ENCODE peak calls at places on chromosomes 12 and 14, in eight cellular contexts. One of them, this sample, is unnamed.

GRCh38 chr14:96965885-96966595 is 168.9 kb downstream of the VRK1 start:
- DNase-seq in psoas muscle: no peak
- DNase-seq in gastrocnemius medialis: no peak
- DNase-seq in hepatocyte: no peak
- DNase-seq in heart right ventricle: no peak
- DNase-seq in MM.1S: no peak
- DNase-seq in esophagus squamous epithelium: no peak
- DNase-seq in PC-3: no peak
- DNase-seq in this sample: peak

GRCh38 chr12:98110516-98110915 is 404.9 kb upstream of the TMPO start:
- DNase-seq in psoas muscle: no peak
- DNase-seq in gastrocnemius medialis: no peak
- DNase-seq in hepatocyte: no peak
- DNase-seq in heart right ventricle: no peak
- DNase-seq in MM.1S: no peak
- DNase-seq in esophagus squamous epithelium: no peak
- DNase-seq in PC-3: no peak
- DNase-seq in this sample: no peak

GRCh38 chr12:101407054-101407437 is 526 bp downstream of the ARL1 start:
- DNase-seq in psoas muscle: no peak
- DNase-seq in gastrocnemius medialis: peak
- DNase-seq in hepatocyte: peak
- DNase-seq in heart right ventricle: no peak
- DNase-seq in MM.1S: no peak
- DNase-seq in esophagus squamous epithelium: no peak
- DNase-seq in PC-3: peak
- DNase-seq in this sample: peak

GRCh38 chr14:60736494-60736893 is 1.9 kb downstream of the MNAT1 start:
- DNase-seq in psoas muscle: no peak
- DNase-seq in gastrocnemius medialis: no peak
- DNase-seq in hepatocyte: peak
- DNase-seq in heart right ventricle: no peak
- DNase-seq in MM.1S: no peak
- DNase-seq in esophagus squamous epithelium: no peak
- DNase-seq in PC-3: peak
- DNase-seq in this sample: peak

GRCh38 chr14:100748944-100749343 is 22.3 kb downstream of the DLK1 start:
- DNase-seq in psoas muscle: no peak
- DNase-seq in gastrocnemius medialis: no peak
- DNase-seq in hepatocyte: no peak
- DNase-seq in heart right ventricle: no peak
- DNase-seq in MM.1S: no peak
- DNase-seq in esophagus squamous epithelium: no peak
- DNase-seq in PC-3: no peak
- DNase-seq in this sample: no peak

GRCh38 chr14:27587103-27587502 is 989.3 kb upstream of the NOVA1 start:
- DNase-seq in psoas muscle: no peak
- DNase-seq in gastrocnemius medialis: no peak
- DNase-seq in hepatocyte: no peak
- DNase-seq in heart right ventricle: no peak
- DNase-seq in MM.1S: no peak
- DNase-seq in esophagus squamous epithelium: no peak
- DNase-seq in PC-3: no peak
- DNase-seq in this sample: no peak

GRCh38 chr12:73678335-73678734 is 859.3 kb upstream of the ATXN7L3B start:
- DNase-seq in psoas muscle: no peak
- DNase-seq in gastrocnemius medialis: no peak
- DNase-seq in hepatocyte: no peak
- DNase-seq in heart right ventricle: no peak
- DNase-seq in MM.1S: no peak
- DNase-seq in esophagus squamous epithelium: no peak
- DNase-seq in PC-3: peak
- DNase-seq in this sample: no peak

GRCh38 chr12:26088999-26089398 is 35.8 kb downstream of the BHLHE41 start:
- DNase-seq in psoas muscle: no peak
- DNase-seq in gastrocnemius medialis: no peak
- DNase-seq in hepatocyte: peak
- DNase-seq in heart right ventricle: no peak
- DNase-seq in MM.1S: peak
- DNase-seq in esophagus squamous epithelium: no peak
- DNase-seq in PC-3: peak
- DNase-seq in this sample: no peak

GRCh38 chr14:68367444-68368014 is 425.3 kb downstream of the ZFP36L1 start:
- DNase-seq in psoas muscle: no peak
- DNase-seq in gastrocnemius medialis: no peak
- DNase-seq in hepatocyte: no peak
- DNase-seq in heart right ventricle: no peak
- DNase-seq in MM.1S: no peak
- DNase-seq in esophagus squamous epithelium: no peak
- DNase-seq in PC-3: no peak
- DNase-seq in this sample: no peak

GRCh38 chr12:24045816-24046257 is 96.4 kb upstream of the SOX5 start:
- DNase-seq in psoas muscle: no peak
- DNase-seq in gastrocnemius medialis: no peak
- DNase-seq in hepatocyte: peak
- DNase-seq in heart right ventricle: peak
- DNase-seq in MM.1S: peak
- DNase-seq in esophagus squamous epithelium: no peak
- DNase-seq in PC-3: no peak
- DNase-seq in this sample: no peak

GRCh38 chr12:131855521-131856142 is 27.4 kb downstream of the MMP17 start:
- DNase-seq in psoas muscle: no peak
- DNase-seq in gastrocnemius medialis: no peak
- DNase-seq in hepatocyte: no peak
- DNase-seq in heart right ventricle: no peak
- DNase-seq in MM.1S: no peak
- DNase-seq in esophagus squamous epithelium: no peak
- DNase-seq in PC-3: peak
- DNase-seq in this sample: no peak

GRCh38 chr14:69493038-69493437 is 8.5 kb downstream of the PLEKHD1 start:
- DNase-seq in psoas muscle: no peak
- DNase-seq in gastrocnemius medialis: no peak
- DNase-seq in hepatocyte: no peak
- DNase-seq in heart right ventricle: no peak
- DNase-seq in MM.1S: no peak
- DNase-seq in esophagus squamous epithelium: no peak
- DNase-seq in PC-3: no peak
- DNase-seq in this sample: no peak

GRCh38 chr14:87643005-87643404 is 350.0 kb downstream of the GALC start:
- DNase-seq in psoas muscle: no peak
- DNase-seq in gastrocnemius medialis: no peak
- DNase-seq in hepatocyte: peak
- DNase-seq in heart right ventricle: no peak
- DNase-seq in MM.1S: no peak
- DNase-seq in esophagus squamous epithelium: no peak
- DNase-seq in PC-3: no peak
- DNase-seq in this sample: peak

GRCh38 chr12:104358353-104359003 is 54.9 kb downstream of the EID3 start:
- DNase-seq in psoas muscle: peak
- DNase-seq in gastrocnemius medialis: peak
- DNase-seq in hepatocyte: peak
- DNase-seq in heart right ventricle: peak
- DNase-seq in MM.1S: peak
- DNase-seq in esophagus squamous epithelium: no peak
- DNase-seq in PC-3: peak
- DNase-seq in this sample: peak

GRCh38 chr14:79856357-79856756 is 354.9 kb downstream of the DIO2 start:
- DNase-seq in psoas muscle: no peak
- DNase-seq in gastrocnemius medialis: no peak
- DNase-seq in hepatocyte: no peak
- DNase-seq in heart right ventricle: no peak
- DNase-seq in MM.1S: no peak
- DNase-seq in esophagus squamous epithelium: no peak
- DNase-seq in PC-3: no peak
- DNase-seq in this sample: peak

GRCh38 chr14:60721331-60722162 is 2.6 kb downstream of the SIX4 start:
- DNase-seq in psoas muscle: peak
- DNase-seq in gastrocnemius medialis: peak
- DNase-seq in hepatocyte: peak
- DNase-seq in heart right ventricle: peak
- DNase-seq in MM.1S: no peak
- DNase-seq in esophagus squamous epithelium: no peak
- DNase-seq in PC-3: peak
- DNase-seq in this sample: peak

GRCh38 chr14:49549881-49550280 is 36.3 kb downstream of the RPS29 start:
- DNase-seq in psoas muscle: no peak
- DNase-seq in gastrocnemius medialis: no peak
- DNase-seq in hepatocyte: peak
- DNase-seq in heart right ventricle: no peak
- DNase-seq in MM.1S: no peak
- DNase-seq in esophagus squamous epithelium: no peak
- DNase-seq in PC-3: peak
- DNase-seq in this sample: no peak

DNA sequence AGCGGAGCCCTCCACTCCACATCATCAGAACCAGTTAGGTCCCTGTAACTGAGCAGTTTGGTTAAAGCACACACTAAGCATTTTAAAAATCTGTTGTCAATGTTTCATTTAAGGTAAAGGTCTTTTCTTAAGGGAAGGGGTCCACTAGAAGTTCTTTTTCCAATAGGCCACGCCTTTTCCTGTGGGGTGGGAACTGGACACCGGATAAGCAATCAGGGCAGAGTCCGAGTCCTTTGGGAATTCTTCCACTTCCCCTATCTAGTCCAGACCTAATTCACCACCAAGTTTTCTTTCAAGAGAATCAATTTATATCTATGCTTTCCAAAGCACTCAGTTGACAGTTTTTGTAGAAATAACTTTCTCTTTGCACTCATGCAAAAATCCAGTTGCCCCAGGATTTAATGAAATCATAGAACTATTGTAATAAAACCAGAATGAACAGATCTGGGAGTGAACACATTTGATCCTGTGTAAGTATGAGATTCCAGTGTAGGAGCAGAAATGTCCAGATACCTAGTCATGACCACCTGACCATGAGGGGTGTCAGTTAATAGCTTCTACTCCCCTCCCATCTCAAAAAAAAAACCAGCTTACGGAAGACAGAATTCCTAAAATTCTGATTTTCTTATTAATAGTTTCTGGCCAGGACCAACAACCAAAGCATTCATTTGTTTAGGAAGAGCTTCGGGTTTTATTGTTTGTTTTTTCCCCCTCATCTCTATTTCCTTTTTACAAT is 11.7 kb downstream of the VPS37B start:
- DNase-seq in psoas muscle: no peak
- DNase-seq in gastrocnemius medialis: no peak
- DNase-seq in hepatocyte: no peak
- DNase-seq in heart right ventricle: no peak
- DNase-seq in MM.1S: no peak
- DNase-seq in esophagus squamous epithelium: no peak
- DNase-seq in PC-3: no peak
- DNase-seq in this sample: no peak
- H3K4me3 ChIP-seq in psoas muscle: no peak
- H3K4me3 ChIP-seq in gastrocnemius medialis: no peak
- H3K4me3 ChIP-seq in hepatocyte: no peak
- H3K4me3 ChIP-seq in heart right ventricle: no peak
- H3K4me3 ChIP-seq in MM.1S: no peak
- H3K4me3 ChIP-seq in esophagus squamous epithelium: no peak
- H3K4me3 ChIP-seq in PC-3: no peak
- H3K4me3 ChIP-seq in this sample: no peak

DNA sequence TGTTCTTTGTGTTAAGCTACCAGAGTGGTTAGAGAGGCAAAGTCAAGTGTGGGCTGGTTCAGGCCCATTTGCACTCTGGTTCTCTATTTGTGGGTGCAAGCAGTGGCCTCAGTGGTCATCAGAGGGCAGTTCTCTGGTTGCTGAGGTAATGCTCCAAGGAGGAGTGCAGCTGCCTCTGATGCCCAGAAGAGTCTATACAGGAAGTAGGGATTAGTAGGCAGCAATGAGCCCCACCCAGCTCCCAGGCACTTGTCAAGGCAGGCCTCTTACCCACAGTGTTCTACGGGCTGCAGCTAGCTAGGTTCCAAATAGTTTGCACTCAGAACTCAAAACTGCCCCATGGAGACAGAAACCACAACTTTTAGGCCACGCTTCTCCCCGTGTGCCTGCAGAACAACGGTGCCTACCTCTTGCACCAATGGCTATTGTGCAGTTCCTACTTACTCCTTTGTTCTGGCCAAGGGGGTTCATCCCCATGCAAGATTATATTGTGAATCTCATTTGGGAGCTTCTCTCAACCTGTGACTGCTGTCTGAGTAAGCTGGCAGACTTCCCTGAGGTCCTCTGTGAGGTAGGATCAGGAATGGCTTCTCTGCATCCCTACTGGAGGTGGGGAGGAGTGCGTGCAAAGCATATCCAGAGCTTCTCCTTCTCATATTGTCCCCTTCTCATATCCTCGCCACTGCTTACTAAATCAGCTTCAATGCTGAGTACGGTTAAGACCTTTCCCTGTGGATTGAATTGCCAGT is 410.3 kb upstream of the LMO3 start:
- DNase-seq in psoas muscle: no peak
- DNase-seq in gastrocnemius medialis: no peak
- DNase-seq in hepatocyte: no peak
- DNase-seq in heart right ventricle: no peak
- DNase-seq in MM.1S: no peak
- DNase-seq in esophagus squamous epithelium: no peak
- DNase-seq in PC-3: peak
- DNase-seq in this sample: no peak
- TF ChIP-seq CTCF in psoas muscle: no peak
- TF ChIP-seq CTCF in gastrocnemius medialis: no peak
- TF ChIP-seq CTCF in hepatocyte: no peak
- TF ChIP-seq CTCF in heart right ventricle: no peak
- TF ChIP-seq CTCF in MM.1S: no peak
- TF ChIP-seq CTCF in esophagus squamous epithelium: no peak
- TF ChIP-seq CTCF in PC-3: no peak
- TF ChIP-seq CTCF in this sample: no peak

GRCh38 chr14:39177168-39177545 is 2.1 kb downstream of the PNN start:
- DNase-seq in psoas muscle: no peak
- DNase-seq in gastrocnemius medialis: no peak
- DNase-seq in hepatocyte: no peak
- DNase-seq in heart right ventricle: no peak
- DNase-seq in MM.1S: no peak
- DNase-seq in esophagus squamous epithelium: no peak
- DNase-seq in PC-3: no peak
- DNase-seq in this sample: no peak
- H3K4me3 ChIP-seq in psoas muscle: peak
- H3K4me3 ChIP-seq in gastrocnemius medialis: no peak
- H3K4me3 ChIP-seq in hepatocyte: no peak
- H3K4me3 ChIP-seq in heart right ventricle: no peak
- H3K4me3 ChIP-seq in MM.1S: no peak
- H3K4me3 ChIP-seq in esophagus squamous epithelium: no peak
- H3K4me3 ChIP-seq in PC-3: peak
- H3K4me3 ChIP-seq in this sample: no peak

DNA sequence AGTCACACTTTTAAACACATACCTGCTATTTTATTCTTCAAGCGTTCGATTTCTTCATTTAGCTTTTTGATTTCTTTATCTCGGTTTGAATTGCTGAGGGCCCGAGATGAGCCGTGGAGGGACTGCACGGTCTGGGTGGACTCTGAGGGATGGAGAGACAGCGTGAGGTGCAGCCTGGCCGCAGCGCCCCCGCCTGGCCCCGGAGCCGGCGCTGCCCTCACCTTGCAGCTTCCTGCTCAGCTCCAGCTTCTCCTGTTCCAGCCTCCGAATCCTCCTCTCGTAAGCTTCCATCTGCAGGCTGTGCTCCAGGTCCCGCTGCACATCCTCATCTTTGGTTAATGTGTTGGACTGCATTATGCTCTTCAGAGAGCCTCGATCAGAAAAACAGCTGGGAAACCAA is 53.2 kb downstream of the AMN start:
- DNase-seq in psoas muscle: no peak
- DNase-seq in gastrocnemius medialis: no peak
- DNase-seq in hepatocyte: no peak
- DNase-seq in heart right ventricle: no peak
- DNase-seq in MM.1S: no peak
- DNase-seq in esophagus squamous epithelium: no peak
- DNase-seq in PC-3: no peak
- DNase-seq in this sample: no peak
- TF ChIP-seq CTCF in psoas muscle: no peak
- TF ChIP-seq CTCF in gastrocnemius medialis: no peak
- TF ChIP-seq CTCF in hepatocyte: no peak
- TF ChIP-seq CTCF in heart right ventricle: no peak
- TF ChIP-seq CTCF in MM.1S: no peak
- TF ChIP-seq CTCF in esophagus squamous epithelium: no peak
- TF ChIP-seq CTCF in PC-3: peak
- TF ChIP-seq CTCF in this sample: peak

GRCh38 chr14:94770251-94770749 is 387 bp upstream of the GSC start:
- DNase-seq in psoas muscle: no peak
- DNase-seq in gastrocnemius medialis: no peak
- DNase-seq in hepatocyte: no peak
- DNase-seq in heart right ventricle: no peak
- DNase-seq in MM.1S: no peak
- DNase-seq in esophagus squamous epithelium: no peak
- DNase-seq in PC-3: no peak
- DNase-seq in this sample: no peak
- H3K4me3 ChIP-seq in psoas muscle: peak
- H3K4me3 ChIP-seq in gastrocnemius medialis: peak
- H3K4me3 ChIP-seq in hepatocyte: peak
- H3K4me3 ChIP-seq in heart right ventricle: peak
- H3K4me3 ChIP-seq in MM.1S: peak
- H3K4me3 ChIP-seq in esophagus squamous epithelium: peak
- H3K4me3 ChIP-seq in PC-3: peak
- H3K4me3 ChIP-seq in this sample: peak

This sample was measured in cardiac muscle cell.